ENCODE peak calls at places on chromosomes 2 and 18, in five cellular contexts. Z, N, T, Q and I are unnamed samples.

GRCh38 chr2:154697422-154698237 is 865 bp upstream of the KCNJ3 start:
- DNase-seq in Z (no peak), N (no peak), T (no peak), Q (peak), I (no peak)

GRCh38 chr2:162710282-162710891 is 128.2 kb downstream of the KCNH7 start:
- DNase-seq in Z (no peak), N (no peak), T (no peak), Q (no peak), I (no peak)

GRCh38 chr2:228700638-228701037 is 519.2 kb upstream of the SPHKAP start:
- DNase-seq in Z (no peak), N (no peak), T (no peak), Q (no peak), I (peak)

GRCh38 chr18:34794346-34794745 is 84.2 kb downstream of the DTNA start:
- DNase-seq in Z (no peak), N (no peak), T (no peak), Q (no peak), I (no peak)

GRCh38 chr18:784470-785172 is 27.4 kb downstream of the YES1 start:
- DNase-seq in Z (no peak), N (no peak), T (no peak), Q (no peak), I (no peak)

GRCh38 chr2:239548491-239548890 is 147.7 kb upstream of the HDAC4 start:
- DNase-seq in Z (no peak), N (no peak), T (no peak), Q (no peak), I (peak)

GRCh38 chr2:26333286-26333685 is 12.7 kb upstream of the SELENOI start:
- DNase-seq in Z (no peak), N (no peak), T (no peak), Q (no peak), I (no peak)

GRCh38 chr2:226791056-226791486 is 8.5 kb downstream of the IRS1 start:
- DNase-seq in Z (no peak), N (peak), T (no peak), Q (peak), I (peak)

GRCh38 chr2:227370791-227371312 is 8.3 kb downstream of the TM4SF20 start:
- DNase-seq in Z (peak), N (peak), T (no peak), Q (no peak), I (no peak)

GRCh38 chr2:157899125-157899839 is 23.2 kb upstream of the ACVR1 start:
- DNase-seq in Z (no peak), N (no peak), T (no peak), Q (no peak), I (peak)

GRCh38 chr2:226644342-226644957 is 155.2 kb downstream of the IRS1 start:
- DNase-seq in Z (no peak), N (no peak), T (no peak), Q (no peak), I (no peak)

GRCh38 chr2:101140978-101141655 is 10.1 kb downstream of the TBC1D8 start:
- DNase-seq in Z (no peak), N (no peak), T (no peak), Q (no peak), I (no peak)

GRCh38 chr2:234795272-234795920 is 156.4 kb upstream of the SH3BP4 start:
- DNase-seq in Z (peak), N (no peak), T (no peak), Q (no peak), I (no peak)

GRCh38 chr2:216159161-216159560 is 50.0 kb downstream of the XRCC5 start:
- DNase-seq in Z (no peak), N (no peak), T (no peak), Q (no peak), I (no peak)

GRCh38 chr2:102686479-102687439 is 67.4 kb downstream of the SLC9A2 start:
- DNase-seq in Z (no peak), N (no peak), T (no peak), Q (no peak), I (no peak)

GRCh38 chr2:68336192-68336591 is 16.4 kb upstream of the CNRIP1 start:
- DNase-seq in Z (peak), N (no peak), T (no peak), Q (no peak), I (no peak)

GRCh38 chr2:134290363-134290762 is 36.5 kb downstream of the MGAT5 start:
- DNase-seq in Z (no peak), N (no peak), T (peak), Q (no peak), I (no peak)

GRCh38 chr18:8800876-8801262 is 95.5 kb downstream of the MTCL1 start:
- DNase-seq in Z (no peak), N (no peak), T (no peak), Q (no peak), I (no peak)

GRCh38 chr18:32360682-32361345 is 109.9 kb downstream of the GAREM1 start:
- DNase-seq in Z (no peak), N (no peak), T (no peak), Q (no peak), I (no peak)

GRCh38 chr18:50092250-50092780 is 102.6 kb downstream of the MYO5B start:
- DNase-seq in Z (no peak), N (no peak), T (no peak), Q (no peak), I (peak)

GRCh38 chr2:170842785-170843184 is 26.1 kb downstream of the GAD1 start:
- DNase-seq in Z (no peak), N (no peak), T (no peak), Q (no peak), I (no peak)

GRCh38 chr2:67289921-67290371 is 107.2 kb upstream of the ETAA1 start:
- DNase-seq in Z (peak), N (no peak), T (no peak), Q (no peak), I (no peak)

GRCh38 chr18:32674491-32674890 is 98.3 kb downstream of the KLHL14 start:
- DNase-seq in Z (no peak), N (no peak), T (no peak), Q (peak), I (no peak)

GRCh38 chr2:172279843-172280242 is 147.5 kb upstream of the ITGA6 start:
- DNase-seq in Z (no peak), N (no peak), T (no peak), Q (no peak), I (no peak)
- TF ChIP-seq CTCF in Z (no peak), N (no peak), T (no peak), Q (no peak), I (no peak)

GRCh38 chr2:33412920-33413319 is 63.5 kb upstream of the RASGRP3 start:
- DNase-seq in Z (no peak), N (no peak), T (no peak), Q (peak), I (no peak)
- TF ChIP-seq CTCF in Z (peak), N (peak), T (peak), Q (peak), I (peak)

DNA sequence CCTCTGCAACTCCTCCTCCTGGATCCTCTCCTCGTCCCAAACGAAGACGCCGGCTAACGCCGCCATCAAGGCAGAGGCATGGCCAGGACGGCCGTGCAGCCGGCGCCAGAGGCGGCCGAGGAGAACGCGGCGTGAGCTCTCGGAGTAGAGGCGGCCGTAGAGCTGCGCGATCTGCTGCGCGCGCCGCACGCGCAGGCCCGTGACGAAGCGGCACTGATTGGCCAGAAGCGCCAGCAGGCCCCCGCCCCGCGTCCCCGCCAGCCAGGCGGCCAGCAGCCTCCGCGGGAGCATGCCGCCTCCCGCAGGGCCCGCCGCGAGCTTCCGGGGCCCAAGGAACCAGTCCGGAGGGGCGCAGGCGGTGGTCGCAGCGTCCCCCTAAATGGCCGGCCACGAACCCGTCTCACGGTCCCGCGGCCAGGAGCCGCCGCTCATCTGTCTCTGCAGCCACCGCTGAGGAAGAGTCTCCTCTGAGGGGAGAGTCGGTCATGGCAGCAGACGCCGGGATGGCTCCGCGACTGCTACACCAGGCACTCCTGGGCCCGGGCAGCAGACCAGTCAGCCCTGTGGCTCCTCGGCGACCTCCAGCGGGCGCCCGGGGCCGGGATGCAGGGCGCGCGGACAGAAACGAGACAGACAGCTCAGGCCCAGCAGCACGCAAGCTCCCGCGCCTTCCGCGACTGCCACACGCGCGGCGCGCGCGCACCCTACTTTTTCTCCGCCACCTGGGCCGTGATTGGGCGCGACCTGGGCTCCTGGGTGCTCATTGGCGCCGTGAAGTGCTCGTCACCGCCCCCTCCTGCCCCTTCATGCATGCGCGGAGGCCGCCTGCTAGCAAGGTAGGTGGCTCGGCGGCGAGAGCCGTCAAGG is at the start of gene STARD7:
- DNase-seq in Z (peak), N (peak), T (peak), Q (peak), I (peak)
- TF ChIP-seq CTCF in Z (no peak), N (peak), T (peak), Q (peak), I (no peak)

DNA sequence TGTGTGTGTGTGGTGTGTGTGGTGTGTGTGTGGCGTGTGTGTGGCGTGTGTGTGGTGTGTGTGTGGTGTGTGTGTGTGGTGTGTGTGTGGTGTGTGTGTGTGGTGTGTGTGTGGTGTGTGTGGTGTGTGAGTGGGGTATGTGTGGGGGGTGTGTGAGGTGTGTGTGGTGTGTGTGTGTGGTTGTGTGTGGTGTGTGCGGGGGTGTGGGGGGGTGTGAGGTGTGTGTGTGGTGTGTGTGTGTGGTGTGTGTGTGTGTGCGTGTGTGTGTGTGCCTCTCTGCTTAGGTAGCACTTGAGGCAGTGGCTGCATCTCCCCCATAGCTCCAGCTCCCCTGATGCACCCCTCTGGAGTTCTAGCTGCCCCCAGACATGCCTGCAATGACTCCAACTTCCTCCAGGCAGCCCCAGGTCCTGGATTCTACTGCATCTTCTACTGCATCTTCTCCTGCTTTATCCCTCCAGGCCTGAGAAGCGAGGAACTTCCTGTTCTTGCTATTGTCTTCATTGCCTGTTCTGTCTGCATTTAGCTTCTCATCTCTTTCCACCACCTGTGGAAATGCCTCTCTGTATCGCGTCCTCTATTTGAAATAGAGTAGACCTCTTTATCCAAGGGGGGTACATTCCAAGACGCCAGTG is 22.2 kb upstream of the MLPH start:
- DNase-seq in Z (no peak), N (no peak), T (no peak), Q (no peak), I (no peak)
- TF ChIP-seq CTCF in Z (no peak), N (no peak), T (no peak), Q (no peak), I (no peak)